ENCODE peak calls at places on chromosomes 7 and 10, in nine cellular contexts. E, U, D, Q, S, B, V, G and Z are unnamed samples.

GRCh38 chr10:17006631-17007161 is 122.9 kb downstream of the CUBN start:
- DNase-seq in E (no peak), U (no peak), D (peak; percentile 82), Q (no peak), S (no peak), B (no peak), V (peak; percentile 59), G (no peak), Z (no peak)

GRCh38 chr7:77989981-77990566 is 191.5 kb downstream of the PHTF2 start:
- DNase-seq in E (peak; percentile 66), U (peak; percentile 16), D (no peak), Q (no peak), S (no peak), B (no peak), V (no peak), G (no peak), Z (peak; percentile 27)

GRCh38 chr10:96416643-96417042 is 57.8 kb upstream of the OPALIN start:
- DNase-seq in E (no peak), U (no peak), D (no peak), Q (no peak), S (no peak), B (no peak), V (no peak), G (no peak), Z (no peak)

GRCh38 chr7:29511337-29511736 is 52.3 kb upstream of the PRR15 start:
- DNase-seq in E (no peak), U (no peak), D (no peak), Q (no peak), S (no peak), B (no peak), V (no peak), G (no peak), Z (no peak)

GRCh38 chr10:76001461-76001860 is 570.0 kb downstream of the LRMDA start:
- DNase-seq in E (no peak), U (no peak), D (no peak), Q (no peak), S (no peak), B (no peak), V (no peak), G (no peak), Z (no peak)

GRCh38 chr7:82609746-82610145 is 166.2 kb upstream of the CACNA2D1 start:
- DNase-seq in E (no peak), U (no peak), D (no peak), Q (no peak), S (no peak), B (no peak), V (no peak), G (no peak), Z (no peak)

GRCh38 chr7:140719711-140720110 is 23.2 kb downstream of the NDUFB2 start:
- DNase-seq in E (no peak), U (no peak), D (peak; percentile 70), Q (no peak), S (no peak), B (no peak), V (peak; percentile 56), G (no peak), Z (no peak)

GRCh38 chr7:32436529-32436928 is 53.7 kb downstream of the LSM5 start:
- DNase-seq in E (no peak), U (no peak), D (no peak), Q (no peak), S (no peak), B (no peak), V (no peak), G (no peak), Z (no peak)

GRCh38 chr7:150924256-150924851 is 53.8 kb downstream of the KCNH2 start:
- DNase-seq in E (no peak), U (peak; percentile 7), D (no peak), Q (no peak), S (no peak), B (no peak), V (no peak), G (no peak), Z (peak; percentile 14)

GRCh38 chr7:101618207-101618839 is 10.8 kb downstream of the MYL10 start:
- DNase-seq in E (no peak), U (no peak), D (no peak), Q (no peak), S (no peak), B (no peak), V (no peak), G (no peak), Z (no peak)

GRCh38 chr10:132576671-132577349 is 39.2 kb downstream of the INPP5A start:
- DNase-seq in E (no peak), U (no peak), D (no peak), Q (no peak), S (no peak), B (no peak), V (no peak), G (no peak), Z (no peak)

GRCh38 chr10:132574783-132575319 is 37.3 kb downstream of the INPP5A start:
- DNase-seq in E (no peak), U (no peak), D (peak; percentile 75), Q (no peak), S (no peak), B (no peak), V (no peak), G (no peak), Z (no peak)

GRCh38 chr10:132574288-132574687 is 36.7 kb downstream of the INPP5A start:
- DNase-seq in E (no peak), U (no peak), D (no peak), Q (no peak), S (no peak), B (no peak), V (no peak), G (no peak), Z (no peak)

GRCh38 chr10:132577350-132578005 is 39.9 kb downstream of the INPP5A start:
- DNase-seq in E (no peak), U (no peak), D (peak; percentile 42), Q (no peak), S (no peak), B (peak; percentile 78), V (no peak), G (peak; percentile 64), Z (peak; percentile 67)

DNA sequence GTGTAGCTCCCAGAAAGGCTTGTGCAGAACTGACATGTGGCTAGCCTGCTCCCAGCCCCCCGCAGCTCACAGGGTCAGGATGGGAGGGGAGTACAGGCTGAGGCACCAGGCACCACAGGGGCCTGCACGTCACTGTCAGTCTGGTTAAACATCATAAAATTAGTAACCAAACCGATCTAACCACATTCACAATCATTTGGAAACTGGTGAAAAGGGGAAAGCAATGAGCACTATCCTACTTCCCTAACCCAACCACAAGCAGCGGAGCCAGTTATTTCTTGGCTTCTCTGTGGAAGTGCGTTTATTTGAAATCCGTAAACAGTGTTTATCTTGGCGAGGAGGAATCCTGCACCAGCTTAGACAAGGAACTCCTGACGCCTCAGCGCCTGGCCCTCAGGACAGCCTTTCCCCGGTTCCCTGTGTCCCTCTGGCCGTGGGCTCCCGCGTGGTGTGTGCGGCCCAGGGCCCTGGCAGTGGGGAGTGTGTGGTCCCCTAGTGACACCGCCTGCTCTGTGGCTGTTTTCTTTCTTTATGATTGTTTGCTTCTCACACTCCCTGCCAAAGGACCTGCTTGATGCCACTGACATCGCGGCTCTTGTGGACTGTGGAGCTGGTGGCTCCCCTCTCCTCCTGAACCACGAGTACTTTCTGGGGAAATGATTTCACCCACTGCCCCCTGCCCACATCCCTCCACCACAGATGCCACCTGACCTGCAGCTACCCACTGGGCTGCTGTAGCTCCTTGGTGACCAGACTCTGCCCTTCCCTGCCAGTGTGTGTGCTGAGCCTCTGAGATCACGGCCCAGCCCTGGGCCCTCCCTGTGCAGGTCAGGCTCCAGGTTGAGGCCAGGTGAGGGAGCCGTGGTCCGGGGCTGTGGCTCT is 38.0 kb downstream of the INPP5A start:
- DNase-seq in E (no peak), U (no peak), D (peak; percentile 47), Q (no peak), S (no peak), B (no peak), V (peak; percentile 91), G (peak; percentile 49), Z (peak; percentile 63)
- H3K4me1 ChIP-seq in E (no peaks in the 10 kb centered on the region), U (peaks cover 22% of the 10 kb centered on the region), D (peaks cover 49% of the 10 kb centered on the region), Q (peaks cover 36% of the 10 kb centered on the region), S (peaks cover 38% of the 10 kb centered on the region), B (peaks cover 34% of the 10 kb centered on the region), V (peaks cover 24% of the 10 kb centered on the region), G (peaks cover 47% of the 10 kb centered on the region), Z (peaks cover 58% of the 10 kb centered on the region)

GRCh38 chr7:149103424-149103823 is 12.9 kb upstream of the ZNF786 start:
- DNase-seq in E (no peak), U (no peak), D (no peak), Q (no peak), S (no peak), B (no peak), V (no peak), G (no peak), Z (no peak)
- H3K4me1 ChIP-seq in E (no peaks in the 10 kb centered on the region), U (no peaks in the 10 kb centered on the region), D (no peaks in the 10 kb centered on the region), Q (no peaks in the 10 kb centered on the region), S (no peaks in the 10 kb centered on the region), B (no peaks in the 10 kb centered on the region), V (no peaks in the 10 kb centered on the region), G (no peaks in the 10 kb centered on the region), Z (no peaks in the 10 kb centered on the region)

GRCh38 chr10:121270906-121271305 is 327.3 kb downstream of the FGFR2 start:
- DNase-seq in E (no peak), U (no peak), D (no peak), Q (no peak), S (no peak), B (no peak), V (no peak), G (no peak), Z (no peak)
- H3K4me1 ChIP-seq in E (no peaks in the 10 kb centered on the region), U (no peaks in the 10 kb centered on the region), D (peaks cover 7% of the 10 kb centered on the region), Q (no peaks in the 10 kb centered on the region), S (no peaks in the 10 kb centered on the region), B (no peaks in the 10 kb centered on the region), V (no peaks in the 10 kb centered on the region), G (no peaks in the 10 kb centered on the region), Z (no peaks in the 10 kb centered on the region)

GRCh38 chr10:124723826-124724225 is 20.4 kb downstream of the FAM53B start:
- DNase-seq in E (no peak), U (no peak), D (no peak), Q (no peak), S (no peak), B (no peak), V (no peak), G (no peak), Z (no peak)

GRCh38 chr10:124722812-124723783 is 21.1 kb downstream of the FAM53B start:
- DNase-seq in E (no peak), U (peak; percentile 74), D (peak; percentile 69), Q (no peak), S (no peak), B (no peak), V (no peak), G (no peak), Z (no peak)

GRCh38 chr10:124725791-124726190 is 18.4 kb downstream of the FAM53B start:
- DNase-seq in E (no peak), U (no peak), D (peak; percentile 1), Q (no peak), S (no peak), B (no peak), V (no peak), G (no peak), Z (no peak)

GRCh38 chr10:124724279-124725027 is 19.7 kb downstream of the FAM53B start:
- DNase-seq in E (no peak), U (no peak), D (peak; percentile 49), Q (no peak), S (no peak), B (no peak), V (no peak), G (no peak), Z (peak; percentile 62)

DNA sequence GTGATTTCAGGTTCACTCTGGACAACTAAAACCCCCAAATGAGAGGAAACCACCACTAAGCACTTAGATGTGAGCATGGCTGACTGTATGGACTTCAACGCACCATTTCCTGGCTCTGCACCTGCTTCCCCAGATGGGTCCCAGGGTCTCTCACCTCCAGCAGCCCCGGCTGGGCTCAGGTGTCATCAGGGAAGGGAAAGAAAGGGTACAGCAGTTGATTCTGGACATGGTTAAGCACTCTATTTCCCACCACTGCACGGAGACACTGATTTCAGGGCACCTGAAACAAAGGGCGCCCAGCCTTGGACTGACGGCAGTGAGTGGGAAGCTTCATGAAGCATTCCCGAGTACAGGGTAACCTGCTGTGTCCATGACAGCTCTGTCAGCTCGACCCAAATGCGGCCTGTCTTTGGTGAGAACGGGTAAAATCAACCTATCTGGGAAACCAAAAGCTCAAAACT is 19.0 kb downstream of the FAM53B start:
- DNase-seq in E (no peak), U (no peak), D (peak; percentile 2), Q (no peak), S (no peak), B (no peak), V (no peak), G (no peak), Z (no peak)
- H3K4me1 ChIP-seq in E (no peaks in the 10 kb centered on the region), U (peaks cover 100% of the 10 kb centered on the region), D (peaks cover 100% of the 10 kb centered on the region), Q (peaks cover 65% of the 10 kb centered on the region), S (peaks cover 85% of the 10 kb centered on the region), B (peaks cover 9% of the 10 kb centered on the region), V (peaks cover 5% of the 10 kb centered on the region), G (no peaks in the 10 kb centered on the region), Z (peaks cover 78% of the 10 kb centered on the region)